ENCODE peak calls at places on chromosome 10, in five cellular contexts. R, H, X, L and U are unnamed samples.

GRCh38 chr10:97095701-97096300 is 90.0 kb downstream of the SLIT1 start:
- DNase-seq in R (no peak), H (no peak), X (no peak), L (no peak), U (no peak)

GRCh38 chr10:73926152-73926764 is 15.3 kb downstream of the PLAU start:
- DNase-seq in R (no peak), H (no peak), X (no peak), L (no peak), U (no peak)

GRCh38 chr10:125231116-125231812 is 70.9 kb upstream of the CTBP2 start:
- DNase-seq in R (no peak), H (no peak), X (no peak), L (peak), U (peak)

GRCh38 chr10:69292449-69292848 is 14.2 kb downstream of the HK1 start:
- DNase-seq in R (no peak), H (no peak), X (no peak), L (no peak), U (no peak)

GRCh38 chr10:16652154-16652553 is 130.5 kb upstream of the C1QL3 start:
- DNase-seq in R (no peak), H (no peak), X (no peak), L (no peak), U (no peak)

GRCh38 chr10:99937630-99938029 is 72.1 kb downstream of the DNMBP start:
- DNase-seq in R (no peak), H (no peak), X (no peak), L (no peak), U (no peak)

GRCh38 chr10:74976565-74976964 is 134.9 kb upstream of the SAMD8 start:
- DNase-seq in R (no peak), H (no peak), X (no peak), L (no peak), U (no peak)

GRCh38 chr10:125122566-125122965 is 37.8 kb downstream of the CTBP2 start:
- DNase-seq in R (no peak), H (no peak), X (peak), L (no peak), U (no peak)

GRCh38 chr10:86100581-86101061 is 266.0 kb downstream of the GRID1 start:
- DNase-seq in R (no peak), H (no peak), X (no peak), L (no peak), U (peak)

GRCh38 chr10:6445671-6446278 is 134.3 kb downstream of the PRKCQ start:
- DNase-seq in R (peak), H (peak), X (peak), L (peak), U (peak)

GRCh38 chr10:122878799-122879338 is 512 bp downstream of the FAM24B start:
- DNase-seq in R (no peak), H (no peak), X (peak), L (no peak), U (no peak)

GRCh38 chr10:51419416-51420093 is 279.8 kb downstream of the CSTF2T start:
- DNase-seq in R (no peak), H (no peak), X (no peak), L (no peak), U (no peak)

GRCh38 chr10:86263907-86264306 is 102.7 kb downstream of the GRID1 start:
- DNase-seq in R (no peak), H (no peak), X (no peak), L (no peak), U (no peak)

GRCh38 chr10:36280396-36280795 is 638.3 kb upstream of the FZD8 start:
- DNase-seq in R (no peak), H (no peak), X (no peak), L (no peak), U (no peak)

GRCh38 chr10:100357073-100357858 is 10.2 kb downstream of the SCD start:
- DNase-seq in R (no peak), H (no peak), X (no peak), L (no peak), U (no peak)

GRCh38 chr10:126063353-126063791 is 167.0 kb downstream of the FANK1 start:
- DNase-seq in R (no peak), H (no peak), X (no peak), L (no peak), U (no peak)

GRCh38 chr10:116756277-116756676 is 13.9 kb upstream of the HSPA12A start:
- DNase-seq in R (no peak), H (no peak), X (peak), L (no peak), U (no peak)

GRCh38 chr10:34323197-34323596 is 491.9 kb downstream of the PARD3 start:
- DNase-seq in R (no peak), H (no peak), X (no peak), L (no peak), U (no peak)

GRCh38 chr10:58264780-58265179 is 2.9 kb downstream of the IPMK start:
- DNase-seq in R (no peak), H (no peak), X (no peak), L (no peak), U (no peak)

GRCh38 chr10:130875116-130875515 is 436.4 kb downstream of the TCERG1L start:
- DNase-seq in R (no peak), H (no peak), X (no peak), L (no peak), U (no peak)

GRCh38 chr10:77120012-77120411 is 517.6 kb downstream of the KCNMA1 start:
- DNase-seq in R (no peak), H (no peak), X (no peak), L (no peak), U (no peak)

GRCh38 chr10:72952189-72952900 is 2.3 kb downstream of the PLA2G12B start:
- DNase-seq in R (no peak), H (no peak), X (no peak), L (no peak), U (no peak)

GRCh38 chr10:35533565-35533964 is 71.6 kb upstream of the GJD4 start:
- DNase-seq in R (no peak), H (no peak), X (no peak), L (no peak), U (no peak)

GRCh38 chr10:77111611-77112550 is 525.7 kb downstream of the KCNMA1 start:
- DNase-seq in R (peak), H (no peak), X (peak), L (no peak), U (peak)

GRCh38 chr10:46020871-46021553 is 9.4 kb downstream of the NCOA4 start:
- DNase-seq in R (no peak), H (no peak), X (no peak), L (no peak), U (no peak)

GRCh38 chr10:102726274-102726673 is 11.8 kb downstream of the SFXN2 start:
- DNase-seq in R (no peak), H (no peak), X (no peak), L (no peak), U (no peak)

GRCh38 chr10:124728830-124729661 is 15.1 kb downstream of the FAM53B start:
- DNase-seq in R (no peak), H (no peak), X (no peak), L (no peak), U (no peak)

GRCh38 chr10:88848499-88848898 is 3.1 kb downstream of the ANKRD22 start:
- DNase-seq in R (no peak), H (no peak), X (no peak), L (no peak), U (no peak)

GRCh38 chr10:83961620-83962019 is 177.7 kb upstream of the GHITM start:
- DNase-seq in R (no peak), H (no peak), X (no peak), L (no peak), U (no peak)
- TF ChIP-seq CTCF in R (peak), H (no peak), X (no peak), L (no peak), U (no peak)

DNA sequence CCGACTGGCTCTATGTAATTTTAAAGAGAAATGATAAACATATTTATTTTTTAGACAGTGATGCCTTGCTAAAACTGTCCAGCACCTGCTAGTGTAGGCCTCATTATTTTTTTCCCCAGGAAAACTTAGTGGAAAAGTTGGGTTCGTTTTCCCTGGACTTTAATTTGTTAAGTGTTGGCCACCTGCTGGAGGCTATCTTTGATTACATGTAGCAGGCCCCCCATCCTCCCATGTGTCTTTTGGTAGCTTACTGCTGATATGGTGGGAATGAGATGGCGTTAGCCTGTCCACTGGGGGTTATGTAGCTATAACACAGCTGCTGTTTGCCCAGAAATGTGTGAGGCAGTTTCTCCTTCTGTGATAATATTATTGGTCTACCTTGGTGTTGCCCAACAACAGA is 265.0 kb downstream of the SORCS3 start:
- DNase-seq in R (no peak), H (no peak), X (no peak), L (no peak), U (no peak)
- TF ChIP-seq CTCF in R (peak), H (no peak), X (no peak), L (no peak), U (no peak)

DNA sequence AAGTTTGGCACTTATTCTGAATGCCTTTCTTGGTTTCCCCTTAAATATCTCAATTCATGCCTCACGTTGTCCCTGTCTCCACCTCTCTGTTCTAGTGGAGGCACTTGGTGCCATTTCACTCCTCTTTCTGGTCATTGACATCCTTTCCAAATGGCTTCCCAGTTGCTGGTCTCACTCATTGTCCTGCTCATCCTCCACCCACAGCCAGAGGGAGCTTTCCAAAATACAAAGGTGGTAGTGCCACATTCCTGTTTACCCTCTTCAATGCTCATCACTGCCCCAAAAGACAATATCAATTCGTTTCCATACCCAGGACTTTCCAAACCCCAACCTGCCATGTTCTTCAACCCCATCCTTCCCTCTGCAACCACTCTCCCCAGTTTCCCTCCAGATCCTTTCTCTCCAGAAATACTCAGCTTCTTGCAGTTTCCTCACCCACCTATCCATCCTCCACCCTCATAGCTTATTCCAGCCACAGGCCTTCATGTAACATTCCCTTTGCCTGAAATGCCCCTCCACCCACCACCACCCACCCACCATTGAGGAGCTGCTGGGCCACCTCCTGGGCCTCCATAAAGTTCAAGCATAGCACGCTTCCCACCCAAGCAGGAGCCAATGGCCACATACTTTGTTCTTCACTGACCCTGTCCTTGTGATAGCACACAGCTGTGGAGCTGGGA is 63.1 kb upstream of the ADRB1 start:
- DNase-seq in R (no peak), H (no peak), X (no peak), L (no peak), U (no peak)
- TF ChIP-seq CTCF in R (peak), H (no peak), X (peak), L (no peak), U (no peak)

GRCh38 chr10:78432582-78432981 is 398.9 kb downstream of the RPS24 start:
- DNase-seq in R (no peak), H (no peak), X (no peak), L (no peak), U (no peak)
- TF ChIP-seq CTCF in R (peak), H (no peak), X (no peak), L (no peak), U (no peak)

DNA sequence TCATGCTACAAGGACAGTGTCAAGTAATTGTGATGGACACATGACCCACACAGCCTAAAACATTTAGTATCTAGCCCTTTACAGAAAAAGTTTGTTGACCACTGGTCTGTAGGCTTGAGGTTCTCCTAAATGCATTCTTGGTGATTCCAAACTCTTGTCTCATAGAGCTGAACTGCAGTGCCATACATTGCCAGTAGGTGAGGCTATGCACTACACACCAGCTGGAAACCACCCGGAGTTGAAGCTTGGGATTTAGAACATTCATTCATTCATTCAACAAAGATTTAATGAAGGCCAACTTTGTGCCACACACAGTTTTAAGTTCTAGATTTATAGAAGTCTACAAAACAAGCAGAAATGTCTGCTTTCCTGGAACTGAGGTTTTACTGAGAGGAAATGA is 77.3 kb upstream of the TCF7L2 start:
- DNase-seq in R (no peak), H (no peak), X (no peak), L (no peak), U (no peak)
- TF ChIP-seq CTCF in R (peak), H (no peak), X (no peak), L (no peak), U (no peak)

GRCh38 chr10:127492607-127493250 is 56.4 kb upstream of the NPS start:
- DNase-seq in R (no peak), H (no peak), X (no peak), L (peak), U (peak)
- TF ChIP-seq CTCF in R (peak), H (no peak), X (no peak), L (no peak), U (no peak)

GRCh38 chr10:14431868-14432267 is 101.1 kb upstream of the FRMD4A start:
- DNase-seq in R (no peak), H (no peak), X (no peak), L (no peak), U (no peak)
- TF ChIP-seq CTCF in R (no peak), H (no peak), X (no peak), L (no peak), U (no peak)